ENCODE peak calls at places on chromosomes 16 and 17, in eight cellular contexts. Z is NCI-H460; E is tibial artery; A is stimulated activated CD4-positive, alpha-beta T cell treated with anti-CD3 and anti-CD28 coated beads, TNF-alpha, amount 100 ng/mL, for 4 hours; Y is skeletal muscle cell; K is nephron progenitor cell; B is H54; R is stimulated activated naive B cell treated with anti-CD40 and anti-IgM and Interleukin-4, amounts not matched to agents 10 μg/mL and 1 μg/mL and 100 μg/mL, for 72 hours. G is an unnamed sample.

GRCh38 chr16:63066552-63066951 is 1030.3 kb upstream of the CDH8 start:
- DNase-seq in Z (peak; percentile 33), E (no peak), A (no peak), Y (no peak), K (no peak), B (no peak), R (no peak), G (no peak)

GRCh38 chr16:69523571-69523970 is 42.2 kb upstream of the NFAT5 start:
- DNase-seq in Z (no peak), E (no peak), A (no peak), Y (no peak), K (no peak), B (no peak), R (no peak), G (no peak)

GRCh38 chr16:77758508-77758907 is 29.9 kb upstream of the VAT1L start:
- DNase-seq in Z (no peak), E (no peak), A (no peak), Y (no peak), K (no peak), B (no peak), R (no peak), G (no peak)

GRCh38 chr16:29974291-29975133 is 844 bp downstream of the TAOK2 start:
- DNase-seq in Z (no peak), E (peak; percentile 24), A (no peak), Y (no peak), K (no peak), B (no peak), R (no peak), G (peak; percentile 63)

GRCh38 chr17:72176902-72177660 is 56.3 kb downstream of the SOX9 start:
- DNase-seq in Z (no peak), E (no peak), A (no peak), Y (no peak), K (no peak), B (no peak), R (no peak), G (peak; percentile 61)

GRCh38 chr16:11263737-11264136 is 5.4 kb downstream of the TNP2 start:
- DNase-seq in Z (no peak), E (no peak), A (no peak), Y (no peak), K (no peak), B (no peak), R (peak; percentile 32), G (no peak)

GRCh38 chr17:79747508-79748295 is 17.0 kb downstream of the ENPP7 start:
- DNase-seq in Z (no peak), E (no peak), A (no peak), Y (no peak), K (peak; percentile 77), B (no peak), R (no peak), G (peak; percentile 70)

GRCh38 chr16:51124896-51125295 is 26.2 kb downstream of the SALL1 start:
- DNase-seq in Z (no peak), E (no peak), A (no peak), Y (no peak), K (no peak), B (no peak), R (no peak), G (no peak)

GRCh38 chr16:29029168-29029994 is 44.5 kb downstream of the LAT start:
- DNase-seq in Z (no peak), E (no peak), A (peak; percentile 82), Y (peak; percentile 97), K (peak; percentile 15), B (peak; percentile 88), R (peak; percentile 25), G (peak; percentile 38)

GRCh38 chr17:32323784-32324590 is 18.0 kb downstream of the C17orf75 start:
- DNase-seq in Z (no peak), E (no peak), A (no peak), Y (no peak), K (no peak), B (peak; percentile 53), R (no peak), G (no peak)

GRCh38 chr16:15689290-15689689 is 39.2 kb downstream of the NDE1 start:
- DNase-seq in Z (no peak), E (no peak), A (no peak), Y (no peak), K (no peak), B (no peak), R (no peak), G (no peak)

GRCh38 chr16:69399361-69399760 is 13.6 kb upstream of the TERF2 start:
- DNase-seq in Z (no peak), E (no peak), A (no peak), Y (no peak), K (no peak), B (no peak), R (no peak), G (no peak)

GRCh38 chr17:79592198-79592597 is 18.7 kb downstream of the RBFOX3 start:
- DNase-seq in Z (no peak), E (no peak), A (no peak), Y (no peak), K (no peak), B (no peak), R (no peak), G (no peak)

GRCh38 chr16:4570688-4571321 is 14.7 kb downstream of the C16orf96 start:
- DNase-seq in Z (no peak), E (no peak), A (no peak), Y (no peak), K (no peak), B (no peak), R (no peak), G (peak; percentile 39)

GRCh38 chr17:61583242-61583641 is 7.8 kb downstream of the NACA2 start:
- DNase-seq in Z (peak; percentile 51), E (no peak), A (no peak), Y (peak; percentile 18), K (no peak), B (peak; percentile 45), R (no peak), G (peak; percentile 33)

GRCh38 chr16:19213885-19214284 is 45.8 kb downstream of the SYT17 start:
- DNase-seq in Z (no peak), E (no peak), A (no peak), Y (no peak), K (no peak), B (no peak), R (no peak), G (no peak)

GRCh38 chr16:12061336-12062055 is 85.0 kb downstream of the SNX29 start:
- DNase-seq in Z (no peak), E (no peak), A (no peak), Y (no peak), K (no peak), B (peak; percentile 49), R (no peak), G (no peak)

GRCh38 chr17:40937384-40937819 is at the start of gene KRT23:
- DNase-seq in Z (no peak), E (no peak), A (no peak), Y (no peak), K (peak; percentile 15), B (no peak), R (no peak), G (peak; percentile 46)

GRCh38 chr16:87367556-87367955 is 16.0 kb downstream of the FBXO31 start:
- DNase-seq in Z (no peak), E (no peak), A (no peak), Y (no peak), K (no peak), B (no peak), R (no peak), G (no peak)

GRCh38 chr16:75138636-75139035 is 9.7 kb upstream of the ZFP1 start:
- DNase-seq in Z (no peak), E (no peak), A (no peak), Y (no peak), K (no peak), B (peak; percentile 40), R (no peak), G (peak; percentile 46)

GRCh38 chr17:31147507-31148202 is 52.9 kb downstream of the NF1 start:
- DNase-seq in Z (no peak), E (no peak), A (no peak), Y (peak; percentile 43), K (no peak), B (no peak), R (no peak), G (no peak)

GRCh38 chr17:58317421-58318064 is 11.1 kb downstream of the TSPOAP1 start:
- DNase-seq in Z (peak; percentile 24), E (peak; percentile 21), A (no peak), Y (peak; percentile 52), K (peak; percentile 47), B (peak; percentile 98), R (peak; percentile 78), G (peak; percentile 75)

GRCh38 chr16:65148804-65149203 is 26.9 kb upstream of the CDH11 start:
- DNase-seq in Z (no peak), E (no peak), A (no peak), Y (no peak), K (no peak), B (no peak), R (no peak), G (no peak)

GRCh38 chr17:78374631-78375274 is 3.7 kb upstream of the PGS1 start:
- DNase-seq in Z (no peak), E (no peak), A (no peak), Y (peak; percentile 86), K (peak; percentile 35), B (no peak), R (no peak), G (peak; percentile 73)

GRCh38 chr17:32755045-32755805 is 121.7 kb downstream of the MYO1D start:
- DNase-seq in Z (peak; percentile 71), E (no peak), A (no peak), Y (peak; percentile 32), K (no peak), B (peak; percentile 6), R (no peak), G (peak; percentile 45)

GRCh38 chr16:27698266-27698665 is 148.3 kb downstream of the KATNIP start:
- DNase-seq in Z (no peak), E (peak; percentile 11), A (no peak), Y (no peak), K (peak; percentile 72), B (peak; percentile 23), R (no peak), G (peak; percentile 91)

GRCh38 chr17:29012535-29012934 is 6.7 kb upstream of the SEZ6 start:
- DNase-seq in Z (no peak), E (no peak), A (no peak), Y (no peak), K (no peak), B (no peak), R (no peak), G (no peak)

G was measured in iPS-NIHi11.